ENCODE peak calls at places on chromosome 15, in four cellular contexts. P is HL-60, R is K562, E is GM12878. I is an unnamed sample.

GRCh38 chr15:94008101-94009080 is 223.0 kb upstream of the MCTP2 start:
- DNase-seq in P (no peak), R (no peak), E (no peak), I (no peak)

GRCh38 chr15:70376031-70376928 is 278.6 kb upstream of the TLE3 start:
- DNase-seq in E (no peak), R (no peak), P (peak), I (no peak)

GRCh38 chr15:86328658-86329057 is 249.0 kb downstream of the AGBL1 start:
- DNase-seq in R (no peak), E (no peak), P (no peak), I (no peak)

GRCh38 chr15:86139828-86140227 is 60.2 kb downstream of the AGBL1 start:
- DNase-seq in R (peak), P (no peak), E (no peak), I (no peak)

GRCh38 chr15:61216519-61216918 is 12.6 kb downstream of the RORA start:
- DNase-seq in E (no peak), P (no peak), R (no peak), I (no peak)

GRCh38 chr15:98720036-98720435 is 71.7 kb downstream of the IGF1R start:
- DNase-seq in E (no peak), P (no peak), R (no peak), I (no peak)

GRCh38 chr15:40891810-40892448 is 2.3 kb upstream of the VPS18 start:
- DNase-seq in R (peak), P (no peak), E (no peak), I (no peak)

GRCh38 chr15:52537459-52537858 is 8.8 kb upstream of the MYO5A start:
- DNase-seq in R (no peak), E (no peak), P (no peak), I (no peak)

GRCh38 chr15:71920573-71920972 is 110.2 kb downstream of the NR2E3 start:
- DNase-seq in P (no peak), R (no peak), E (no peak), I (no peak)

GRCh38 chr15:34855397-34855796 is 60.0 kb upstream of the ACTC1 start:
- DNase-seq in R (no peak), P (no peak), E (no peak), I (no peak)

GRCh38 chr15:101305820-101306255 is 10.8 kb upstream of the SNRPA1 start:
- DNase-seq in P (no peak), E (no peak), R (no peak), I (no peak)

GRCh38 chr15:94704946-94705345 is 473.6 kb downstream of the MCTP2 start:
- DNase-seq in E (no peak), P (no peak), R (no peak), I (no peak)

GRCh38 chr15:77830041-77830440 is 197.3 kb upstream of the LINGO1 start:
- DNase-seq in E (no peak), R (no peak), P (no peak), I (no peak)

GRCh38 chr15:28093761-28094535 is 5.2 kb downstream of the OCA2 start:
- DNase-seq in R (no peak), P (no peak), E (no peak), I (no peak)

GRCh38 chr15:51227967-51228783 is 110.2 kb downstream of the CYP19A1 start:
- DNase-seq in P (peak), E (peak), R (peak), I (peak)

GRCh38 chr15:45126535-45127158 is 3.0 kb downstream of the DUOXA1 start:
- DNase-seq in E (no peak), R (peak), P (peak), I (no peak)

GRCh38 chr15:98805434-98806274 is 157.3 kb downstream of the IGF1R start:
- DNase-seq in R (no peak), E (no peak), P (no peak), I (no peak)

GRCh38 chr15:66775127-66776105 is 73.4 kb downstream of the SMAD6 start:
- DNase-seq in E (no peak), P (no peak), R (no peak), I (no peak)

GRCh38 chr15:62899090-62899493 is 143.5 kb upstream of the TPM1 start:
- DNase-seq in E (no peak), P (no peak), R (no peak), I (no peak)

GRCh38 chr15:33448151-33448550 is 137.4 kb downstream of the RYR3 start:
- DNase-seq in P (no peak), R (no peak), E (no peak), I (no peak)

GRCh38 chr15:85382942-85383341 is 2.5 kb downstream of the AKAP13 start:
- DNase-seq in R (no peak), E (no peak), P (no peak), I (no peak)

GRCh38 chr15:81888748-81889479 is 156.9 kb downstream of the MEX3B start:
- DNase-seq in R (no peak), P (no peak), E (no peak), I (no peak)

GRCh38 chr15:41804361-41804760 is 23.5 kb upstream of the JMJD7 start:
- DNase-seq in E (no peak), P (no peak), R (no peak), I (no peak)

GRCh38 chr15:42220216-42220615 is 12.1 kb upstream of the VPS39 start:
- DNase-seq in P (no peak), R (no peak), E (no peak), I (no peak)

GRCh38 chr15:40340740-40341400 is at the start of gene CCDC9B:
- DNase-seq in R (peak), E (no peak), P (no peak), I (no peak)

GRCh38 chr15:96732704-96733103 is 402.2 kb downstream of the NR2F2 start:
- DNase-seq in R (no peak), P (no peak), E (no peak), I (no peak)

GRCh38 chr15:55202206-55202605 is 5.5 kb upstream of the RSL24D1 start:
- DNase-seq in P (no peak), E (no peak), R (no peak), I (no peak)

GRCh38 chr15:89770041-89770440 is 6.1 kb upstream of the MESP2 start:
- DNase-seq in R (no peak), E (no peak), P (no peak), I (no peak)

GRCh38 chr15:70582143-70582945 is 181.0 kb downstream of the UACA start:
- DNase-seq in R (no peak), P (no peak), E (no peak), I (no peak)

GRCh38 chr15:92884459-92884812 is 15.7 kb upstream of the CHD2 start:
- DNase-seq in P (peak), E (no peak), R (no peak), I (no peak)

GRCh38 chr15:101464999-101465669 is 24.4 kb downstream of the PCSK6 start:
- DNase-seq in R (no peak), E (no peak), P (no peak), I (no peak)

GRCh38 chr15:83571820-83572707 is 81.9 kb upstream of the ADAMTSL3 start:
- DNase-seq in P (no peak), R (peak), E (no peak), I (no peak)

GRCh38 chr15:66850078-66850991 is 148.3 kb downstream of the SMAD6 start:
- DNase-seq in P (no peak), E (no peak), R (peak), I (no peak)

GRCh38 chr15:96086164-96086563 is 244.3 kb upstream of the NR2F2 start:
- DNase-seq in R (no peak), P (no peak), E (no peak), I (no peak)

DNA sequence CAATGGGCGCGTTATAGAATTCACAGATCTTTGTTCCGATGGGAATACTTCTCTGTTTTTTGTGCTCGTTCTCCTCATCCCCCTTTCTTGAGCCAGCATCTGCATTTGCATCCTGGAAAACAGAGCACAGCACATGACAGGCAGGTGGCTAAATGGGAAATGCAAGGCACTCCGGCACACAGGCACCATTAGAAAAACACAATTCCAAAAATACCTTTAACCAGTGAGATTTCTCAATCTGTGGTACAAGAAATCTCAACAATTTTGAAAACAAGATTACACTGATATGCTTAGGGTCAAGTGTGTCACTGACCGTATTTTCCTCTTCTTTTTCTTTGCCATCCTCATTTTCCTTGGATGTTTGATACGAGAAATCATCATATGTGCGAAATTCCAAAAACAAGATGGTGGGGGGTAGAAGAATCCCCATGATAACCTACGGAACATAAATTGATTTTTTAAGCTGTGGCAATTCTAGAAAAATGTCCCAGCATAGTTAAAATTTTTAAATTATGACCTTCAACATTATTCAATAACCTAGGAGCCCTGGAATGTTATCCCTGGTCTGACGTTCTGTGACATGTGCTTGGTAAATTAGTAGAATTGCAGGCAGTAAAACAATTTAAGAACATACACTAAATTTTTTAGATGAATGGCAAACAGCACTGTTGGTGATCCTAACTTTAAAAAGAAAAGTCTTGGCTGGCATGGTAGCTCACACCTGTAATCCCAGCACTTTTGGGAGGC is 46.5 kb upstream of the MTMR10 start:
- DNase-seq in R (no peak), P (no peak), E (no peak), I (no peak)
- TF ChIP-seq SPI1 in R (no peak), P (no peak), E (no peak), I (no peak)

GRCh38 chr15:50166216-50166615 is 15.8 kb upstream of the SLC27A2 start:
- DNase-seq in P (peak), E (no peak), R (no peak), I (no peak)

GRCh38 chr15:50167112-50167511 is 14.9 kb upstream of the SLC27A2 start:
- DNase-seq in P (no peak), R (no peak), E (no peak), I (no peak)

GRCh38 chr15:50162988-50163718 is 18.8 kb upstream of the SLC27A2 start:
- DNase-seq in E (no peak), R (no peak), P (no peak), I (no peak)

GRCh38 chr15:50164458-50164857 is 17.5 kb upstream of the SLC27A2 start:
- DNase-seq in P (no peak), R (no peak), E (no peak), I (no peak)

DNA sequence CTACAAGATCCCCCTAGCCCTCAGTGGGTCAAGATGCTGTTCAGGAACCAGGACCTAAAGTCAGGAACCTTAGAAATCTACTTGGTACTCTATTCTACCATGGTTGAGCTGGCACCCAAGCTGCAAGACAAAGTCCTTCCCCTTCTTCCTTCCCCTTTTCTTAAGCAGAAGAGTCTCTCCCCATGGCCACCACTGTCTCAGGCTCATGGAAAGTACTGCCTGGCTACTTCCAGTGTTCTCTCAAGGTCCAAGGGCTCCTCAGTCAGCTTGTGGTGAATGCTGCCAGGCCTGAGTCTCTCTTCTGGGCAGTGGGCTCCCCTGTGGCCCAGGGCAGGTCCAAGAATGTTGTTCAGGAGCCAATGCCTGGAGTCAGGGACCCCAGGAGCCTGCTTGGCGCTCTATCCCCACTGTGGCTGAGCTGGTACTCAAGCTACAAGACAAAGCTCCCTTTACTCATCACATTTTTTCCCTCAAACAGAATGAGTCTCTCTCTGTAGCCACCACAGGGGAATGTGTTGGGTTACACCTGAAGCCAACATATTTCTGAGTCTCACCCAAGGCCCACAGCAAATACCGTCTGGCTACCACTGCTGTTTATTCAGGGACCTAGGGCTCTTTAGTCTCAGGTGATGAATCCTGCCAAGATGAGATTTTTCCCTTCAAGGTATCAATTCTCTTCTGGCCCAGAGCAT is 18.1 kb upstream of the SLC27A2 start:
- DNase-seq in R (no peak), E (no peak), P (no peak), I (no peak)
- TF ChIP-seq SPI1 in R (no peak), E (no peak), P (peak), I (no peak)

DNA sequence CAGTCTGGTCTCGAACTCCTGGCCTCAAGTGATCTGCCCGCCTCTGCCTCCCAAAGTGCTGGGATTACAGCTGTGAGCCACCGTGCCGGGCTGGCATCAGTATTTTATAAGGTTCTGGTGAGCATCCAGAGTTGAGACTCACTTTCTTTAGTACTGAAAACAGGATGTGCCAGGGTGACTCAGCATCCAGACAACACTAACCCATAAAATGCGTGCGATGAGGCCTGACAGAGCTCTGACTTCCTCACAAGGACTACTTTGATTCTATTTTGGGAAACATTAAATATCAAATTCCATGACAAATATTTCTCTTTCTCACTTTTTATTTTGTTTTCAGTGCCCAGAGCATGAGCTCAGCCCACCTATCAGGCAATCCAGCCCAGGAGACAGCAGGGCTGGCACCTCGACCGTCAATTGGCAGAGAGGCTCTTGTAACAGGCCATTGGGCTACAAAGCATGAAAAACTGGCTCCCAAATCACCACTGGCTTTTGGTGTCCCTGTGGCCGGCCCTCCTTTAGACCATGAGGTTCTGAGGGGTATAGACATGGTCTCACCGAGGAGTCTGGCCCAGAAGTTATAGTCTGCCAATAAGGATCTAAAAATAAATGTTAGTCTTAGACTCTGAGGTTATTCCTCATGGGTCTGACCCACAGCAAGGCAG is 75.0 kb downstream of the FEM1B start:
- DNase-seq in E (peak), R (no peak), P (peak), I (no peak)
- TF ChIP-seq SPI1 in E (peak), R (no peak), P (peak), I (no peak)

DNA sequence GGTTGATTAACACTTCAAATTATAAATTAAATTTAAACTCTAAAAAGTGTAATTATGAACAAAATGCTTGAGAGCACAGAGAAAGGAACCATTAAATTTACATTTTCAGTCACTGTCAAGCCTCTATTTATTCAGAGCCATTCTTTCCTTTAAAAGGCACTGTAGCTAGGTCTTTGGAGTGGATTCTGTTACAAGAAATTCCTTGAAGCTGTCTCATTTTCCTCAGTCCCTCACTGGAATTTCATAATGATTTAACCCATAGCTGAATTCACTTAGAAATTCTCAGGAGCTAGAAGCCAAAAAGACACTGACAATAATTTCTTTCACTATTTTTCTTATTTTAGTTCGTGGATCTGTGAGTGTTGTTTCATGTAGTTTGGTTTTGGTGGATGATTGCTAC is 81.2 kb upstream of the TCF12 start:
- DNase-seq in R (no peak), E (no peak), P (no peak), I (no peak)
- TF ChIP-seq SPI1 in R (no peak), E (no peak), P (no peak), I (no peak)